ENCODE peak calls at places on chromosome 18, in six cellular contexts. S is GM23338, E is K562, A is HCT116, B is GM12878, J is Panc1. K is an unnamed sample.

GRCh38 chr18:2303517-2304238 is 267.6 kb downstream of the METTL4 start:
- DNase-seq in J (no peak), E (peak), S (no peak), A (no peak), B (no peak), K (no peak)

GRCh38 chr18:70500748-70501147 is 211.9 kb downstream of the SOCS6 start:
- DNase-seq in A (no peak), J (no peak), S (no peak), B (no peak), E (no peak), K (no peak)

GRCh38 chr18:73487956-73488355 is 620.2 kb upstream of the NETO1 start:
- DNase-seq in E (no peak), S (no peak), B (no peak), J (no peak), A (no peak), K (no peak)

GRCh38 chr18:13455470-13455869 is 236.9 kb downstream of the LDLRAD4 start:
- DNase-seq in A (no peak), S (no peak), J (no peak), B (no peak), E (no peak), K (no peak)

GRCh38 chr18:24014062-24014985 is at the start of gene TTC39C:
- DNase-seq in J (no peak), S (peak), E (peak), A (peak), B (no peak), K (peak)

GRCh38 chr18:5546660-5547059 is 2.9 kb upstream of the EPB41L3 start:
- DNase-seq in B (no peak), A (no peak), E (peak), J (no peak), S (peak), K (no peak)

GRCh38 chr18:11976882-11977281 is 4.4 kb upstream of the IMPA2 start:
- DNase-seq in B (no peak), E (no peak), A (no peak), J (no peak), S (no peak), K (no peak)

GRCh38 chr18:32049393-32050161 is 31.0 kb downstream of the RNF125 start:
- DNase-seq in S (no peak), J (no peak), B (no peak), E (no peak), A (no peak), K (peak)

GRCh38 chr18:31044926-31045325 is 2.4 kb upstream of the DSC3 start:
- DNase-seq in B (no peak), E (no peak), J (no peak), S (no peak), A (no peak), K (no peak)

GRCh38 chr18:50131591-50131990 is 63.4 kb downstream of the MYO5B start:
- DNase-seq in A (no peak), E (no peak), B (peak), S (no peak), J (no peak), K (no peak)

GRCh38 chr18:56284319-56284718 is 354.1 kb downstream of the TXNL1 start:
- DNase-seq in S (no peak), A (no peak), E (no peak), B (no peak), J (no peak), K (no peak)

GRCh38 chr18:40877096-40877495 is 1077.9 kb upstream of the PIK3C3 start:
- DNase-seq in A (no peak), J (no peak), B (no peak), S (no peak), E (no peak), K (no peak)

GRCh38 chr18:45456076-45457066 is 158.9 kb upstream of the SLC14A2 start:
- DNase-seq in S (no peak), E (no peak), B (no peak), A (no peak), J (no peak), K (no peak)

GRCh38 chr18:76451475-76452331 is 43.3 kb downstream of the ZNF516 start:
- DNase-seq in S (peak), E (no peak), B (no peak), J (no peak), A (no peak), K (no peak)

GRCh38 chr18:49548266-49548665 is 13.6 kb upstream of the LIPG start:
- DNase-seq in E (no peak), B (no peak), A (peak), J (no peak), S (no peak), K (no peak)

GRCh38 chr18:27661320-27662049 is 476.4 kb upstream of the CHST9 start:
- DNase-seq in S (peak), A (no peak), J (no peak), B (no peak), E (no peak), K (no peak)

GRCh38 chr18:57909620-57910019 is 106.5 kb upstream of the ATP8B1 start:
- DNase-seq in A (no peak), J (no peak), E (no peak), B (no peak), S (no peak), K (no peak)

GRCh38 chr18:45248240-45248903 is 366.9 kb upstream of the SLC14A2 start:
- DNase-seq in B (no peak), J (no peak), S (no peak), A (no peak), E (no peak), K (no peak)

GRCh38 chr18:61360440-61361383 is 27.5 kb downstream of the CDH20 start:
- DNase-seq in A (no peak), S (no peak), E (no peak), J (no peak), B (peak), K (no peak)

GRCh38 chr18:62637807-62638687 is 77.3 kb upstream of the PHLPP1 start:
- DNase-seq in B (no peak), J (peak), S (peak), A (peak), E (peak), K (peak)

GRCh38 chr18:70373062-70373519 is 84.2 kb downstream of the SOCS6 start:
- DNase-seq in E (no peak), J (peak), S (no peak), A (peak), B (no peak), K (no peak)

GRCh38 chr18:8615397-8616025 is 6.3 kb downstream of the RAB12 start:
- DNase-seq in S (no peak), J (peak), A (no peak), B (no peak), E (peak), K (peak)

GRCh38 chr18:43620936-43621335 is 343.6 kb upstream of the SYT4 start:
- DNase-seq in A (no peak), E (peak), S (peak), B (no peak), J (no peak), K (no peak)

GRCh38 chr18:49768051-49768391 is 45.3 kb downstream of the ACAA2 start:
- DNase-seq in E (peak), J (peak), S (peak), B (no peak), A (peak), K (peak)

GRCh38 chr18:50454379-50455005 is 79.6 kb downstream of the SKA1 start:
- DNase-seq in E (peak), S (peak), J (no peak), B (no peak), A (no peak), K (no peak)

GRCh38 chr18:37481491-37481890 is 84.1 kb downstream of the CELF4 start:
- DNase-seq in E (no peak), S (no peak), B (no peak), A (no peak), J (no peak), K (no peak)

GRCh38 chr18:70840649-70841048 is 551.8 kb downstream of the SOCS6 start:
- DNase-seq in S (no peak), J (no peak), A (no peak), B (no peak), E (no peak), K (no peak)

GRCh38 chr18:10370716-10371115 is 83.7 kb upstream of the APCDD1 start:
- DNase-seq in B (no peak), J (no peak), E (no peak), S (no peak), A (no peak), K (no peak)

GRCh38 chr18:42271656-42272355 is 316.8 kb downstream of the PIK3C3 start:
- DNase-seq in B (no peak), J (no peak), A (no peak), S (no peak), E (no peak), K (no peak)

GRCh38 chr18:76459687-76460350 is 35.2 kb downstream of the ZNF516 start:
- DNase-seq in A (peak), J (peak), E (no peak), B (no peak), S (no peak), K (no peak)

GRCh38 chr18:11689972-11690570 is 1.0 kb downstream of the GNAL start:
- DNase-seq in S (no peak), J (no peak), E (no peak), A (no peak), B (no peak), K (no peak)

GRCh38 chr18:74623047-74623816 is 25.6 kb downstream of the ZNF407 start:
- DNase-seq in J (no peak), B (no peak), S (peak), E (peak), A (peak), K (no peak)

GRCh38 chr18:34936772-34937171 is 104.4 kb upstream of the MAPRE2 start:
- DNase-seq in B (no peak), S (no peak), E (no peak), J (no peak), A (no peak), K (no peak)

GRCh38 chr18:63152791-63153190 is 166.8 kb downstream of the BCL2 start:
- DNase-seq in S (no peak), B (no peak), E (no peak), A (no peak), J (no peak), K (no peak)

GRCh38 chr18:37900281-37900680 is 334.7 kb upstream of the CELF4 start:
- DNase-seq in E (no peak), B (no peak), A (no peak), J (no peak), S (no peak), K (no peak)

DNA sequence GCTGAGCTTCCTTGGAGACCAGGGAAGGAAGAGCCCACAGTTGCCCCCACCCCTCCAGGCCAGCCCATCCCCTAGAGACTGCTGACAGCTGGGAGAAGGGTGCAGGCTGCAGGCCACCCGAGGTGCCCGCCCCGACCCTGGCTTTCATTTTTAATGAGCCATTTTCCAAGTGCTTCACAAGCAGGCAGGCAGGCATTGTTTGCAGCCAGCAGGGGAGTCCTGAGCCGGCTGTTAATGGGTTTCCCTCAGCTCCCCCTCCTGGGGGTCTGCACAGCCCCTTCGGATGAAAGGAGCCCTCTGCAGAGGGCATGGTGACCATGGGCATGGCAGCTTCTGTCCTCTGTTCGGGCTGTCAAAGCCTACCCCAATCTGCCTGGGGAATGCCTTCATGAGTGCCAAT is 94.5 kb downstream of the ZBTB7C start:
- DNase-seq in S (peak), E (no peak), J (no peak), B (no peak), A (no peak), K (no peak)
- TF ChIP-seq REST in S (no peak), E (no peak), J (no peak), B (no peak), A (no peak), K (no peak)

GRCh38 chr18:22503803-22504202 is 86.1 kb upstream of the CTAGE1 start:
- DNase-seq in S (no peak), J (no peak), B (no peak), A (no peak), E (no peak), K (no peak)
- TF ChIP-seq POLR2AphosphoS5 in S (no peak), J (no peak), B (no peak), A (no peak), E (no peak), K (no peak)

GRCh38 chr18:66138642-66139041 is 387.8 kb downstream of the CDH7 start:
- DNase-seq in B (no peak), A (no peak), S (no peak), J (no peak), E (no peak), K (no peak)
- H3K4me3 ChIP-seq in B (no peak), A (no peak), S (no peak), J (no peak), E (no peak), K (no peak)

DNA sequence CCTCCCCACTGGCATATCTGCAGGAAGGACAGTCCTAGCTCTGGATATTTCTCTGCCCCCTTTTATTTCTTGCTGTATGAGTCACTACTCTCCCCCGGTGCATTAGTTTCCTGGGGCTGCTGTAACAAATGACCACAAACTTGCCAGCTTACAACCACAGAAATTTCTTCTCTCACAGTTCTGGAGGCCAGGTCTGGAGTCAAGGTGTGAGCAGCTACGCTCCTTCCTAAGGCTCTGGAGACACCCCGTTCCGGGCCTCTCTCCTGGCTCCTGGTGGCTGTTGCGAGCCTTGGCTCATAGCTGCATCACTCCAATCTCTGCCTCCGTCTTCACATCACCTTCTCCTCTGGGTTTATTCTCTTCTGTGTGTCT is 34.1 kb downstream of the PTPRM start:
- DNase-seq in S (peak), B (no peak), E (no peak), A (no peak), J (no peak), K (no peak)
- TF ChIP-seq REST in S (no peak), B (no peak), E (no peak), A (no peak), J (no peak), K (no peak)

DNA sequence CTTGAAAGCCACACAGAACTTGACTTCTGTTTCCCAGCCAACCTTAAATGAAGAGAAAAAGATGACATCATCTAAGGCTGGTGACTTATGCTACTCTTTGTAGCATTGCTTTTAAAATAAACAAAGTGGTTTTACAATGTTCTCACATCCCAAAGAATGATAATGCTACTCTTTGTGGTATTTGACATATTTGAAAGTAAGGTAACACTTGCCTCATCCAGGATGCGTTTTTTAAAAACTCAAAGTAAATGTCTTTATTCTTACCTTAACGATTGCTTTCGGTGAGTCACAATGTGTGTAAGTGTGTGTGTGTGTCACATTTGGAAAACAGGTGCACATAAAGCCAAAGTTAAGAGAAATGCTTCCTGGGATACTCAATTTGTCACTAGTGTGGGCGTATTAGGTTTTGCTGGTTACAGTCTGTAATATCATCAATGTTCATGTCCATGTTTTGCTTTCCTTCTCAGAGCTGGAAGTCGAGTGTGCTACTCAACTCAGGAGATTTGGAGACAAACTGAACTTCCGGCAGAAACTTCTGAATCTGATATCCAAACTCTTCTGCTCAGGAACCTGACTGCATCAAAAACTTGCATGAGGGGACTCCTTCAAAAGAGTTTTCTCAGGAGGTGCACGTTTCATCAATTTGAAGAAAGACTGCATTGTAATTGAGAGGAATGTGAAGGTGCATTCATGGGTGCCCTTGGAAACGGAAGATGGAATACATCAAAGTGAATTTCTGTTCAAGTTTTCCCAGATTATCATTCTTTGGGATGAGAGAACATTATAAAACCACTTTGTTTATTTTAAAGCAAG is 2.6 kb downstream of the PMAIP1 start:
- DNase-seq in S (no peak), B (no peak), J (no peak), E (no peak), A (no peak), K (no peak)
- TF ChIP-seq POLR2AphosphoS5 in S (no peak), B (peak), J (no peak), E (no peak), A (no peak), K (no peak)

DNA sequence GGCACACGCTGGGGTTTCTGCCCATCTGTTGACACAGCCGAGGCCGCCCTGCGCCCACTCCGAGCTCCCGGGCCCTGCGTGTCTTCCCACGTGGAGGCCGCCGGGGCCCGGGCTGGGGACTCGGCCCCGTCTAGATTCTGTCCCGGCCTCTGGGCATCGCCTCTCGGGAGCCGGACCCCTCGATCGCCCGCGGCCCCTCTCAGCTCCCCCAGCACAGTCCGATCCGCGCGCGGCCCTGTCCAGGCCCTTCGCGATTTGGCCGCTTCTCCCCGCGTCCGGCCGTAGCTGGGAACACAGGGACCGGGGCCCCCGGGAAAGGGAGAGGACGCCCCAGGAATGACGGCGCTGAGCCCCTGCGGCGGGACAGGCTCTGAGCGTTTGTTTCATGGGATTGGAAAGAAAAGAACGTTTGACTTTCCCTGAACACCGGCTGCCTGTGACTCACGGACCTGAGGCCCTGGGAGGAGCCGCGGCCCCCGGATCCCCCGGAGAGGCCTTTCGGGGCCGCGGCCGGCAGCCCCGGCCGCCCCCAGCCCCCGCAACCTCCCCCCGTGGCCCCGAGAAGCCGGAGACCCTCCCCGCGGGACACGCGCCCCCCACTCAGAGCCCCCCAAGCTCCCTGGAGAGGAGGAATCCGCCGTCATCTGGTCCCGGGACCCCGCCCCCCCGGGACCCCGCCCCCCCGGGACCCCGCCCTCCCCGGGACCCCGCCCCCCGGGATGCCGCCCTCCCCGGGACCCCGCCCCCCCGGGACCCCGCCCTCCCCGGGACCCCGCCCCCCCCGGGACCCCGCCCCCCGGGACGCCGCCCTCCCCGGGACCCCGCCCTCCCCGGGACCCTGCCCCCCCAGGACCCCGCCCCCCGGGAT is 62.7 kb upstream of the CTDP1 start:
- DNase-seq in E (no peak), B (no peak), J (no peak), A (no peak), S (peak), K (no peak)
- H3K4me3 ChIP-seq in E (no peak), B (no peak), J (no peak), A (no peak), S (peak), K (no peak)

GRCh38 chr18:79577451-79578395 is 101.9 kb upstream of the CTDP1 start:
- DNase-seq in A (no peak), J (no peak), S (no peak), B (no peak), E (peak), K (peak)
- TF ChIP-seq REST in A (no peak), J (no peak), S (no peak), B (no peak), E (no peak), K (no peak)

DNA sequence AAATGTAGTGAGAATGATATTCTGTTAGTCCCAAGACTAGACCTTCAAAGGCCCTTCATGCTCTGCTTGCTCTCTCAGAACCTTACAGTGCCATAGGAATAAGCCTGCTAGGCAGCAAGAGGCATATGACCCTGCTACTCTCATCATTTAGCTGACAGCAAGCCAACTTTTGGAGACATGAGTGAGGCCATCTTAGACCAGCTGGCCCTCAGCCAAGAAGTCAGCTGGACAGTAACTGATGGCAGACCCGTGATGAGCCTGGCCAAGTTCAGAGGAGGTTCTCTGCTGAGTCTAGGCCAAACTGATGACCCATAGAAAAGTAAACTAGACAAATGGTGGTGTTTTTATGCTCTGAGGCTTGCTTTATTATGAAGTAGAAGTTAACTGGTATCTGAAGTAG is 82.6 kb downstream of the C18orf54 start:
- DNase-seq in A (no peak), S (no peak), E (peak), B (no peak), J (no peak), K (no peak)
- TF ChIP-seq POLR2AphosphoS5 in A (no peak), S (no peak), E (no peak), B (no peak), J (no peak), K (no peak)